ENCODE peak calls at places on chromosome 2, in nine cellular contexts. One of them, this sample, is unnamed. For H3K9me3, the result is how much of the 10 kb centered on the place peaks cover.

GRCh38 chr2:1501991-1502390 is 88.7 kb downstream of the TPO start:
- DNase-seq in body of pancreas: no peak
- DNase-seq in Panc1: no peak
- DNase-seq in psoas muscle: no peak
- DNase-seq in esophagus squamous epithelium: no peak
- DNase-seq in OCI-LY7: no peak
- DNase-seq in A549: no peak
- DNase-seq in colonic mucosa: no peak
- DNase-seq in breast epithelium: no peak
- DNase-seq in this sample: no peak

GRCh38 chr2:201414099-201415023 is 36.9 kb downstream of the TRAK2 start:
- DNase-seq in colonic mucosa: no peak
- DNase-seq in A549: no peak
- DNase-seq in OCI-LY7: peak
- DNase-seq in esophagus squamous epithelium: no peak
- DNase-seq in psoas muscle: no peak
- DNase-seq in Panc1: no peak
- DNase-seq in body of pancreas: no peak
- DNase-seq in breast epithelium: no peak
- DNase-seq in this sample: no peak

GRCh38 chr2:7094113-7094760 is 177.0 kb downstream of the RNF144A start:
- DNase-seq in body of pancreas: no peak
- DNase-seq in esophagus squamous epithelium: no peak
- DNase-seq in breast epithelium: no peak
- DNase-seq in OCI-LY7: no peak
- DNase-seq in Panc1: no peak
- DNase-seq in colonic mucosa: peak
- DNase-seq in A549: no peak
- DNase-seq in psoas muscle: no peak
- DNase-seq in this sample: no peak

GRCh38 chr2:55885129-55885943 is 38.2 kb downstream of the EFEMP1 start:
- DNase-seq in body of pancreas: no peak
- DNase-seq in colonic mucosa: no peak
- DNase-seq in A549: peak
- DNase-seq in OCI-LY7: no peak
- DNase-seq in esophagus squamous epithelium: no peak
- DNase-seq in psoas muscle: no peak
- DNase-seq in breast epithelium: no peak
- DNase-seq in Panc1: peak
- DNase-seq in this sample: peak

GRCh38 chr2:173990970-173991819 is 26.0 kb upstream of the SP3 start:
- DNase-seq in Panc1: no peak
- DNase-seq in A549: no peak
- DNase-seq in esophagus squamous epithelium: no peak
- DNase-seq in breast epithelium: peak
- DNase-seq in psoas muscle: peak
- DNase-seq in body of pancreas: peak
- DNase-seq in colonic mucosa: peak
- DNase-seq in OCI-LY7: peak
- DNase-seq in this sample: peak

GRCh38 chr2:181138816-181139215 is 158.4 kb downstream of the UBE2E3 start:
- DNase-seq in psoas muscle: no peak
- DNase-seq in colonic mucosa: no peak
- DNase-seq in Panc1: no peak
- DNase-seq in OCI-LY7: no peak
- DNase-seq in breast epithelium: no peak
- DNase-seq in body of pancreas: no peak
- DNase-seq in esophagus squamous epithelium: no peak
- DNase-seq in A549: peak
- DNase-seq in this sample: no peak

GRCh38 chr2:45759310-45759851 is 107.9 kb downstream of the PRKCE start:
- DNase-seq in OCI-LY7: no peak
- DNase-seq in psoas muscle: peak
- DNase-seq in breast epithelium: no peak
- DNase-seq in esophagus squamous epithelium: no peak
- DNase-seq in Panc1: no peak
- DNase-seq in colonic mucosa: no peak
- DNase-seq in A549: no peak
- DNase-seq in body of pancreas: no peak
- DNase-seq in this sample: no peak

GRCh38 chr2:152407204-152407721 is 72.3 kb downstream of the FMNL2 start:
- DNase-seq in A549: peak
- DNase-seq in breast epithelium: no peak
- DNase-seq in body of pancreas: peak
- DNase-seq in OCI-LY7: no peak
- DNase-seq in colonic mucosa: peak
- DNase-seq in esophagus squamous epithelium: no peak
- DNase-seq in psoas muscle: peak
- DNase-seq in Panc1: no peak
- DNase-seq in this sample: no peak

GRCh38 chr2:157691695-157692094 is 63.0 kb upstream of the ACVR1C start:
- DNase-seq in breast epithelium: no peak
- DNase-seq in psoas muscle: no peak
- DNase-seq in Panc1: no peak
- DNase-seq in body of pancreas: no peak
- DNase-seq in OCI-LY7: no peak
- DNase-seq in colonic mucosa: no peak
- DNase-seq in esophagus squamous epithelium: no peak
- DNase-seq in A549: no peak
- DNase-seq in this sample: no peak

DNA sequence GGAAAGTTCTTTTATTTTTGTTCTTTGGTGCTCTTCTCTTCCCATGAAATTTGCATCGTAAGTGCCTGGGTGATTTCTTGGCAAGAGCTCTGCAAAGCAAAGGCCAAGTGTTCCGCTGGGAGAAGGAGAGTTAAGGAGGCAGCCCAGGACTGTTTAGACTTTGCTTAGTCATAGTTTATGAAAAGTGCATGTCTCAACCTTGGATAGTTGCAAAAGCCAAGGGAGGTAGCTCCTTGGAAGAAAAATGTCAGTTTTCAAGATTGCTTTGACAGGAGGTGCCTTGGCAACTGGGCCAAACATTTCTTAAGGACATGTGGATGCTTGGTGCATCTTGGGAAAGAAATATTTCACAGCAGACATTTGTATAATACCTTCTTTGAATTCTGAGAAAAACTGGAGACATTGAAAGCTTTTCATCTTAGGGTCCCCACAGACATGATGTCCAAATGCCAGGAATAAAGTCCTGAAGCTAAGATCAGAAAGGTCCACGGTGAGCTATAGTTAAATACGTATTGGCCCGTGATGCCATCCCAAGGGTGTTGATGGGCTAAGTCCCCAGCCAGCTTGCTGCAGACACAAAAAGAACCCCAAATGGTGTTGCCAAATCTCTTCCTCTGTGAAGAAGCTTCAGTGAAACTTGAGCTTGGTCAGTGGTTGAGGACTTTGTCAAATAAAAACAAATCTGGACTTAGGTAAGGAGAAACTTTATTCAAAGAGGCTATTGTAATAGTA is 96.3 kb upstream of the THUMPD2 start:
- DNase-seq in breast epithelium: no peak
- DNase-seq in body of pancreas: no peak
- DNase-seq in colonic mucosa: peak
- DNase-seq in Panc1: no peak
- DNase-seq in esophagus squamous epithelium: no peak
- DNase-seq in A549: peak
- DNase-seq in OCI-LY7: no peak
- DNase-seq in psoas muscle: peak
- DNase-seq in this sample: peak
- H3K27ac ChIP-seq in breast epithelium: no peak
- H3K27ac ChIP-seq in body of pancreas: no peak
- H3K27ac ChIP-seq in colonic mucosa: no peak
- H3K27ac ChIP-seq in Panc1: no peak
- H3K27ac ChIP-seq in esophagus squamous epithelium: peak
- H3K27ac ChIP-seq in A549: peak
- H3K27ac ChIP-seq in OCI-LY7: no peak
- H3K27ac ChIP-seq in psoas muscle: no peak
- H3K27ac ChIP-seq in this sample: peak

GRCh38 chr2:170991398-170992185 is 62.5 kb downstream of the GORASP2 start:
- DNase-seq in OCI-LY7: no peak
- DNase-seq in psoas muscle: no peak
- DNase-seq in Panc1: no peak
- DNase-seq in body of pancreas: no peak
- DNase-seq in colonic mucosa: no peak
- DNase-seq in esophagus squamous epithelium: no peak
- DNase-seq in breast epithelium: no peak
- DNase-seq in A549: no peak
- DNase-seq in this sample: no peak
- TF ChIP-seq CTCF in OCI-LY7: peak
- TF ChIP-seq CTCF in psoas muscle: no peak
- TF ChIP-seq CTCF in Panc1: peak
- TF ChIP-seq CTCF in body of pancreas: no peak
- TF ChIP-seq CTCF in colonic mucosa: no peak
- TF ChIP-seq CTCF in esophagus squamous epithelium: no peak
- TF ChIP-seq CTCF in breast epithelium: no peak
- TF ChIP-seq CTCF in A549: peak
- TF ChIP-seq CTCF in this sample: peak

GRCh38 chr2:69260666-69261065 is 126.4 kb downstream of the GFPT1 start:
- DNase-seq in esophagus squamous epithelium: no peak
- DNase-seq in colonic mucosa: no peak
- DNase-seq in psoas muscle: no peak
- DNase-seq in breast epithelium: no peak
- DNase-seq in OCI-LY7: no peak
- DNase-seq in body of pancreas: no peak
- DNase-seq in Panc1: no peak
- DNase-seq in A549: no peak
- DNase-seq in this sample: no peak
- H3K9me3 ChIP-seq in esophagus squamous epithelium: under half
- H3K9me3 ChIP-seq in colonic mucosa: under half
- H3K9me3 ChIP-seq in psoas muscle: under half
- H3K9me3 ChIP-seq in breast epithelium: under half
- H3K9me3 ChIP-seq in OCI-LY7: under half
- H3K9me3 ChIP-seq in body of pancreas: under half
- H3K9me3 ChIP-seq in Panc1: under half
- H3K9me3 ChIP-seq in A549: under half
- H3K9me3 ChIP-seq in this sample: under half

GRCh38 chr2:62501059-62501458 is 4.9 kb downstream of the TMEM17 start:
- DNase-seq in Panc1: no peak
- DNase-seq in colonic mucosa: no peak
- DNase-seq in body of pancreas: no peak
- DNase-seq in psoas muscle: no peak
- DNase-seq in esophagus squamous epithelium: no peak
- DNase-seq in OCI-LY7: no peak
- DNase-seq in breast epithelium: no peak
- DNase-seq in A549: peak
- DNase-seq in this sample: no peak
- H3K27ac ChIP-seq in Panc1: no peak
- H3K27ac ChIP-seq in colonic mucosa: no peak
- H3K27ac ChIP-seq in body of pancreas: no peak
- H3K27ac ChIP-seq in psoas muscle: no peak
- H3K27ac ChIP-seq in esophagus squamous epithelium: peak
- H3K27ac ChIP-seq in OCI-LY7: no peak
- H3K27ac ChIP-seq in breast epithelium: no peak
- H3K27ac ChIP-seq in A549: peak
- H3K27ac ChIP-seq in this sample: no peak

GRCh38 chr2:236623816-236624215 is 54.2 kb downstream of the ACKR3 start:
- DNase-seq in psoas muscle: no peak
- DNase-seq in colonic mucosa: no peak
- DNase-seq in OCI-LY7: no peak
- DNase-seq in Panc1: no peak
- DNase-seq in body of pancreas: no peak
- DNase-seq in esophagus squamous epithelium: no peak
- DNase-seq in breast epithelium: no peak
- DNase-seq in A549: no peak
- DNase-seq in this sample: no peak
- TF ChIP-seq CTCF in psoas muscle: no peak
- TF ChIP-seq CTCF in colonic mucosa: no peak
- TF ChIP-seq CTCF in OCI-LY7: peak
- TF ChIP-seq CTCF in Panc1: no peak
- TF ChIP-seq CTCF in body of pancreas: no peak
- TF ChIP-seq CTCF in esophagus squamous epithelium: no peak
- TF ChIP-seq CTCF in breast epithelium: no peak
- TF ChIP-seq CTCF in A549: no peak
- TF ChIP-seq CTCF in this sample: no peak

This sample was measured in AG04450.